ENCODE peak calls at places on chromosomes 16 and 17, in four cellular contexts. L is K562, D is HEK293T, X is HepG2. F is an unnamed sample.

GRCh38 chr17:8220783-8221662 is 10.6 kb upstream of the AURKB start:
- DNase-seq in L (peak), D (peak), X (peak), F (peak)

GRCh38 chr17:3859895-3860294 is 13.8 kb upstream of the NCBP3 start:
- DNase-seq in L (no peak), D (no peak), X (no peak), F (no peak)

GRCh38 chr17:36934759-36935630 is 2.3 kb upstream of the LHX1 start:
- DNase-seq in L (peak), D (peak), X (no peak), F (peak)

GRCh38 chr17:79833744-79834574 is 5.3 kb downstream of the CBX4 start:
- DNase-seq in L (peak), D (no peak), X (no peak), F (peak)

GRCh38 chr16:77273815-77274214 is 74.6 kb downstream of the SYCE1L start:
- DNase-seq in L (no peak), D (no peak), X (no peak), F (no peak)

GRCh38 chr17:18141210-18141803 is 32.8 kb downstream of the MYO15A start:
- DNase-seq in L (peak), D (peak), X (peak), F (no peak)

GRCh38 chr16:10318798-10319500 is 66.9 kb upstream of the ATF7IP2 start:
- DNase-seq in L (no peak), D (no peak), X (peak), F (no peak)

GRCh38 chr16:87463722-87464690 is 28.8 kb downstream of the ZCCHC14 start:
- DNase-seq in L (peak), D (no peak), X (peak), F (no peak)

GRCh38 chr16:24853830-24854229 is 8.1 kb downstream of the SLC5A11 start:
- DNase-seq in L (no peak), D (no peak), X (no peak), F (no peak)

GRCh38 chr16:69680358-69680757 is 46.0 kb downstream of the NQO1 start:
- DNase-seq in L (no peak), D (no peak), X (peak), F (no peak)

GRCh38 chr16:31202402-31203385 is at the start of gene PYCARD:
- DNase-seq in L (peak), D (no peak), X (no peak), F (peak)

GRCh38 chr17:19019041-19019941 is 14.7 kb upstream of the FAM83G start:
- DNase-seq in L (peak), D (no peak), X (no peak), F (no peak)

GRCh38 chr17:42142371-42142896 is 12.4 kb downstream of the RAB5C start:
- DNase-seq in L (no peak), D (no peak), X (no peak), F (no peak)

GRCh38 chr17:37802061-37802460 is 57.2 kb upstream of the HNF1B start:
- DNase-seq in L (no peak), D (no peak), X (no peak), F (no peak)

GRCh38 chr16:74740795-74741304 is 33.8 kb downstream of the FA2H start:
- DNase-seq in L (no peak), D (no peak), X (no peak), F (no peak)

GRCh38 chr17:75587718-75588545 is at the start of gene MYO15B:
- DNase-seq in L (peak), D (no peak), X (no peak), F (peak)

GRCh38 chr17:32822996-32823395 is 53.9 kb downstream of the MYO1D start:
- DNase-seq in L (no peak), D (no peak), X (no peak), F (no peak)

GRCh38 chr17:29102741-29103181 is 59.8 kb downstream of the PIPOX start:
- DNase-seq in L (no peak), D (no peak), X (no peak), F (no peak)

GRCh38 chr17:81685108-81685507 is 1.3 kb downstream of the HGS start:
- DNase-seq in L (peak), D (no peak), X (no peak), F (no peak)

GRCh38 chr17:80422276-80422675 is 7.3 kb downstream of the ENDOV start:
- DNase-seq in L (no peak), D (no peak), X (no peak), F (no peak)

GRCh38 chr16:67252806-67253497 is 4.2 kb downstream of the SLC9A5 start:
- DNase-seq in L (no peak), D (no peak), X (no peak), F (no peak)

GRCh38 chr17:69390735-69391501 is 23.6 kb upstream of the MAP2K6 start:
- DNase-seq in L (no peak), D (no peak), X (peak), F (no peak)

GRCh38 chr16:55047331-55047730 is 116.7 kb downstream of the IRX5 start:
- DNase-seq in L (no peak), D (no peak), X (no peak), F (no peak)

GRCh38 chr16:72092832-72093447 is 480 bp downstream of the TXNL4B start:
- DNase-seq in L (peak), D (peak), X (peak), F (no peak)

GRCh38 chr16:165539-166374 is at the start of gene HBM:
- DNase-seq in L (no peak), D (no peak), X (no peak), F (no peak)

GRCh38 chr17:38369124-38369886 is 17.7 kb downstream of the SOCS7 start:
- DNase-seq in L (no peak), D (no peak), X (no peak), F (no peak)

GRCh38 chr16:4266372-4266771 is 6.5 kb downstream of the TFAP4 start:
- DNase-seq in L (no peak), D (peak), X (peak), F (no peak)

GRCh38 chr16:23081675-23082119 is 67.6 kb downstream of the USP31 start:
- DNase-seq in L (no peak), D (no peak), X (no peak), F (no peak)

GRCh38 chr17:2412561-2413021 is 11.7 kb upstream of the MNT start:
- DNase-seq in L (no peak), D (no peak), X (no peak), F (peak)

GRCh38 chr16:6016530-6017184 is 919.1 kb upstream of the EEF2KMT start:
- DNase-seq in L (peak), D (peak), X (peak), F (no peak)
- TF ChIP-seq ELF4 in L (no peak), D (no peak), X (no peak), F (no peak)

DNA sequence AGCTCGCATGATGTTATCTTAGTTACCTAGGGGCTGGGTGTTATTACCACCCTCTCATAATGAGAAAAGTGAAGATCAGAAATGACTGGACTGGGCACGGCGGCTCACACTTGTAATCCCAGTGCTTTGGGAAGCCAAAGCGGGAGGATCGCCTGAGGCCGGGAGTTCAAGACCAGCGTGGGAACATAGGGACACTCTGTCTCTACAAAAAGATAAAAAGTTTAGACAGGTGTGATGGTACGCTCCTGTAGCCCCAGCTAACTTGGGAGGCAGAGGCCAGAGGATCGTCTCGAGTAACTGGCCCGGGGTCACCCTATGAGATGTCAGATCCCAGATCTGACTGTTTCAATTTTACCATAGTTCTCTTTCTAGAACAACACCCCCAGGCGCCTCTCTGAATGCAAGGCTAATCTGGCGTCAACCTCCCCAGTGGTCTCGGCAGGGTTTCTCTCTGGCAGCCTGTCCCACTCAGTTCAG is 1.9 kb upstream of the CCDC102A start:
- DNase-seq in L (no peak), D (peak), X (no peak), F (no peak)
- TF ChIP-seq ELF4 in L (no peak), D (no peak), X (no peak), F (no peak)

GRCh38 chr17:9307313-9307998 is 268.2 kb downstream of the STX8 start:
- DNase-seq in L (no peak), D (no peak), X (no peak), F (no peak)

GRCh38 chr17:9309216-9309615 is 266.4 kb downstream of the STX8 start:
- DNase-seq in L (no peak), D (no peak), X (no peak), F (no peak)

GRCh38 chr17:9306086-9306485 is 269.5 kb downstream of the STX8 start:
- DNase-seq in L (no peak), D (no peak), X (no peak), F (no peak)

GRCh38 chr17:9313346-9313745 is 262.3 kb downstream of the STX8 start:
- DNase-seq in L (no peak), D (no peak), X (no peak), F (no peak)

GRCh38 chr17:9308069-9308468 is 267.6 kb downstream of the STX8 start:
- DNase-seq in L (no peak), D (no peak), X (no peak), F (no peak)
- TF ChIP-seq ELF4 in L (no peak), D (no peak), X (no peak), F (no peak)

DNA sequence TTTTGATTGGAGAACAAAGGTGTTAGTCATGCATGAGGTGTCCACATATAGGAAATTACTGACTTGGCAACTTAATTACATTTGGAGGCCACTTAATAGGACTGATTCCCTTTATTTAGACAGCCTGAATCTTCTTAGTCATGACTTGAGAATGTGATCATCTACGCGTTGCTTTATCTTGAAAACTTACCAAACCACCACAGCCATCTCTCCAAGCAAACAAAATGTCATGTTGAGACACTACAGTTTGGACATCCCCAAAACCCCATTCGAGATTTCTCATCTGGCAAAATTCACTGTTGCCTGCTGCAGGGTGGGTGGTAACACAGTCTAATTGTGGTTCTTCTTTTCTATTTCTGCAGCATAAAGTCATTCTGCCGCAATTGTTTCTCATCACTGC is 176.5 kb upstream of the CDH5 start:
- DNase-seq in L (no peak), D (no peak), X (no peak), F (no peak)
- TF ChIP-seq ELF4 in L (no peak), D (no peak), X (no peak), F (no peak)

GRCh38 chr17:62816282-62816839 is 8.2 kb upstream of the MARCHF10 start:
- DNase-seq in L (no peak), D (no peak), X (no peak), F (no peak)
- TF ChIP-seq ELF4 in L (no peak), D (no peak), X (no peak), F (no peak)

GRCh38 chr17:65171753-65172152 is 34.6 kb downstream of the RGS9 start:
- DNase-seq in L (peak), D (no peak), X (no peak), F (no peak)

GRCh38 chr17:65166785-65167184 is 29.6 kb downstream of the RGS9 start:
- DNase-seq in L (no peak), D (no peak), X (no peak), F (no peak)

GRCh38 chr17:65167581-65167980 is 30.4 kb downstream of the RGS9 start:
- DNase-seq in L (no peak), D (no peak), X (no peak), F (no peak)

GRCh38 chr17:65170839-65171238 is 33.7 kb downstream of the RGS9 start:
- DNase-seq in L (no peak), D (no peak), X (peak), F (no peak)

GRCh38 chr17:65169691-65170090 is 32.5 kb downstream of the RGS9 start:
- DNase-seq in L (no peak), D (no peak), X (no peak), F (no peak)
- TF ChIP-seq ELF4 in L (no peak), D (no peak), X (no peak), F (no peak)

GRCh38 chr16:27242398-27242797 is 26.2 kb downstream of the NSMCE1 start:
- DNase-seq in L (no peak), D (no peak), X (no peak), F (no peak)
- TF ChIP-seq ELF4 in L (no peak), D (no peak), X (no peak), F (no peak)

GRCh38 chr17:77323413-77324171 is 182.8 kb downstream of the SEC14L1 start:
- DNase-seq in L (peak), D (peak), X (no peak), F (peak)

GRCh38 chr17:77325537-77325825 is 184.7 kb downstream of the SEC14L1 start:
- DNase-seq in L (no peak), D (peak), X (no peak), F (peak)

GRCh38 chr17:77322534-77323412 is 182.0 kb downstream of the SEC14L1 start:
- DNase-seq in L (peak), D (peak), X (peak), F (peak)

GRCh38 chr17:77325826-77326581 is 185.2 kb downstream of the SEC14L1 start:
- DNase-seq in L (no peak), D (peak), X (no peak), F (peak)

GRCh38 chr17:77324227-77324626 is 183.5 kb downstream of the SEC14L1 start:
- DNase-seq in L (no peak), D (no peak), X (no peak), F (peak)
- TF ChIP-seq ELF4 in L (no peak), D (no peak), X (no peak), F (no peak)